ENCODE peak calls at places on chromosomes 1 and 21, in five cellular contexts. U is A549, A is K562, M is HepG2, F is GM12878. S is an unnamed sample.

GRCh38 chr1:32647308-32648134 is 2.8 kb downstream of the ZBTB8OS start:
- DNase-seq in U (no peak), F (no peak), A (no peak), M (no peak), S (no peak)

GRCh38 chr21:44918581-44919033 is 2.1 kb downstream of the ITGB2 start:
- DNase-seq in M (no peak), U (no peak), F (no peak), A (no peak), S (no peak)

GRCh38 chr1:8170059-8170835 is 144.1 kb upstream of the ERRFI1 start:
- DNase-seq in F (no peak), M (peak), A (no peak), U (no peak), S (no peak)

GRCh38 chr1:56025942-56026341 is 553.4 kb downstream of the PLPP3 start:
- DNase-seq in M (peak), F (no peak), A (no peak), U (no peak), S (no peak)

GRCh38 chr1:212814548-212814947 is 22.9 kb downstream of the TATDN3 start:
- DNase-seq in F (no peak), U (no peak), A (no peak), M (no peak), S (no peak)

GRCh38 chr1:41419584-41420295 is 58.5 kb downstream of the FOXO6 start:
- DNase-seq in A (no peak), M (no peak), U (no peak), F (no peak), S (no peak)

GRCh38 chr1:43936470-43937151 is 3.0 kb downstream of the ARTN start:
- DNase-seq in U (no peak), A (no peak), F (no peak), M (peak), S (no peak)

GRCh38 chr21:26614251-26614650 is 41.2 kb upstream of the CYYR1 start:
- DNase-seq in A (no peak), U (no peak), M (no peak), F (no peak), S (no peak)

GRCh38 chr1:47991187-47991586 is 6.0 kb downstream of the TRABD2B start:
- DNase-seq in A (no peak), M (no peak), F (no peak), U (no peak), S (peak)

GRCh38 chr1:15843826-15844572 is 3.5 kb upstream of the SPEN start:
- DNase-seq in F (no peak), M (no peak), A (no peak), U (no peak), S (no peak)

GRCh38 chr21:35511298-35512162 is 462.4 kb upstream of the RUNX1 start:
- DNase-seq in A (no peak), M (no peak), F (no peak), U (no peak), S (no peak)

GRCh38 chr1:107782192-107782845 is 182.7 kb downstream of the VAV3 start:
- DNase-seq in A (peak), F (no peak), M (peak), U (peak), S (peak)

GRCh38 chr1:212749924-212750535 is 41.5 kb downstream of the NSL1 start:
- DNase-seq in M (peak), A (peak), F (peak), U (peak), S (peak)

GRCh38 chr1:173084292-173084691 is 33.6 kb upstream of the TNFSF18 start:
- DNase-seq in F (no peak), M (no peak), A (no peak), U (no peak), S (no peak)

GRCh38 chr21:31559368-31560119 is 99.9 kb upstream of the SOD1 start:
- DNase-seq in M (no peak), A (no peak), U (peak), F (peak), S (peak)

GRCh38 chr1:201874672-201875071 is 14.0 kb upstream of the SHISA4 start:
- DNase-seq in M (no peak), U (no peak), F (no peak), A (no peak), S (no peak)

GRCh38 chr1:145720556-145720877 is 1.2 kb downstream of the CD160 start:
- DNase-seq in U (no peak), A (no peak), F (no peak), M (no peak), S (peak)

GRCh38 chr21:35136106-35136505 is 87.0 kb upstream of the RUNX1 start:
- DNase-seq in U (no peak), M (no peak), A (no peak), F (no peak), S (no peak)

GRCh38 chr1:204191481-204191880 is 4.8 kb downstream of the KISS1 start:
- DNase-seq in F (no peak), U (no peak), M (no peak), A (no peak), S (no peak)

GRCh38 chr1:186244825-186245224 is 130.2 kb downstream of the TPR start:
- DNase-seq in U (no peak), A (no peak), M (peak), F (no peak), S (no peak)

GRCh38 chr21:30257773-30258172 is 25.0 kb downstream of the KRTAP24-1 start:
- DNase-seq in F (no peak), M (no peak), A (peak), U (no peak), S (no peak)

GRCh38 chr1:117216718-117217117 is 6.0 kb upstream of the VTCN1 start:
- DNase-seq in A (no peak), U (no peak), F (no peak), M (no peak), S (no peak)

GRCh38 chr1:41485605-41486004 is 1.1 kb upstream of the EDN2 start:
- DNase-seq in F (no peak), A (peak), M (no peak), U (peak), S (no peak)

GRCh38 chr1:17630048-17630830 is 90.7 kb downstream of the ARHGEF10L start:
- DNase-seq in A (no peak), M (no peak), U (no peak), F (no peak), S (no peak)

GRCh38 chr1:21050031-21050430 is 126.7 kb downstream of the EIF4G3 start:
- DNase-seq in F (no peak), U (no peak), A (no peak), M (no peak), S (no peak)

GRCh38 chr1:109635862-109636200 is 16.2 kb downstream of the AMPD2 start:
- DNase-seq in M (no peak), F (no peak), U (no peak), A (no peak), S (no peak)

GRCh38 chr1:77509898-77510297 is 172.6 kb downstream of the ZZZ3 start:
- DNase-seq in A (no peak), M (no peak), U (no peak), F (no peak), S (no peak)

GRCh38 chr1:204110894-204111633 is 38.1 kb downstream of the SOX13 start:
- DNase-seq in A (no peak), F (no peak), U (no peak), M (no peak), S (no peak)

GRCh38 chr1:153202006-153202405 is 1.2 kb upstream of the LELP1 start:
- DNase-seq in A (no peak), F (no peak), U (no peak), M (no peak), S (no peak)

GRCh38 chr1:219317762-219318353 is 144.2 kb downstream of the LYPLAL1 start:
- DNase-seq in A (peak), U (no peak), F (no peak), M (peak), S (no peak)

GRCh38 chr1:243525085-243525487 is 269.2 kb downstream of the SDCCAG8 start:
- DNase-seq in A (no peak), M (peak), U (peak), F (no peak), S (no peak)

GRCh38 chr1:76291186-76291585 is 216.6 kb downstream of the ST6GALNAC3 start:
- DNase-seq in F (no peak), U (no peak), A (no peak), M (no peak), S (no peak)

GRCh38 chr1:7561331-7561921 is 209.7 kb upstream of the VAMP3 start:
- DNase-seq in A (peak), M (no peak), F (no peak), U (no peak), S (no peak)

GRCh38 chr21:15552914-15553491 is 176.8 kb upstream of the USP25 start:
- DNase-seq in A (no peak), U (peak), M (peak), F (no peak), S (no peak)

GRCh38 chr21:42207426-42207825 is 11.5 kb upstream of the ABCG1 start:
- DNase-seq in A (no peak), M (no peak), U (no peak), F (no peak), S (no peak)

GRCh38 chr1:230322421-230322756 is 103.7 kb downstream of the PGBD5 start:
- DNase-seq in U (no peak), F (no peak), M (no peak), A (no peak), S (no peak)

GRCh38 chr1:197268012-197268411 is at the start of gene CRB1:
- DNase-seq in U (no peak), M (no peak), A (no peak), F (no peak), S (no peak)

DNA sequence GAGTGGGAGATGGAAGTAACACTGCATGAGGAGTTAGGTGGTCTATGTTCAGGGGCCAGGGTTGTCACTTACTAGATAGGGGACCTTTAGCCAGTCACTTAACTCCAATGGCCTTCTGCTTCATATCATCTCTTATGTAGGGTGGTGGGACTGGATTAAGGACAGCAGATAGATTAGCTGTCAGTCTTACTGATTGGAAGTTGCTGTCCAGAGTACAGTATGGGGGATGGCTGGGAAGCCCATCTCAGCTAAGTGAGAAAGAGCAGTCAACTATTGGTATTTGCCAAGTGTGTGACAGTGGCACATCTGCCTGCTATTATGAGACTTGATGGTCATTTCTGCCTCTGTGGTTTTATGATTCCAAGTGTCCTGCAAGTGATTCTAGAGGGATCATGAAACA is 130.9 kb downstream of the FGGY start:
- DNase-seq in F (no peak), A (no peak), U (no peak), M (no peak), S (no peak)
- TF ChIP-seq CEBPB in F (no peak), A (no peak), U (no peak), M (no peak), S (no peak)

DNA sequence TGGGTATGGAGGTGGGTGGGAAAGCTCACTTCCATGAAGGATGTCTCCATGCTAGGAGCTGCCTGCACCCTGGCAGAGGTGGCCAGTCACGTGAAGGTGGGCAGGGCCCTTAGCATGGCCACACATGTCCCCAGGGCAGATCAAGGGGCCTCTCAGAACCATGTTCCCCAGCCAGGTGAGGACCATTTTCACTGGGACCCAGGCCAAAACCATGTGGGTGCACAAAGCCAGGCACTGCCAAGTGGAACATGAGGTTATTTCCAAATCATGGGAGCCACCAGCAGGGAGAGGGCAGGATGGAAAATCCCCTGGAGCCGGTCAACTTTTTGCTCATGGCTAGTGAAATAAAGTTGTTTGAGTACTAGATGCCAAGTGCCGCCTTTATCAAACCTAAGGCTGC is 9.7 kb downstream of the ZNF692 start:
- DNase-seq in M (no peak), F (no peak), A (no peak), U (no peak), S (no peak)
- TF ChIP-seq REST in M (no peak), F (no peak), A (no peak), U (no peak), S (no peak)

DNA sequence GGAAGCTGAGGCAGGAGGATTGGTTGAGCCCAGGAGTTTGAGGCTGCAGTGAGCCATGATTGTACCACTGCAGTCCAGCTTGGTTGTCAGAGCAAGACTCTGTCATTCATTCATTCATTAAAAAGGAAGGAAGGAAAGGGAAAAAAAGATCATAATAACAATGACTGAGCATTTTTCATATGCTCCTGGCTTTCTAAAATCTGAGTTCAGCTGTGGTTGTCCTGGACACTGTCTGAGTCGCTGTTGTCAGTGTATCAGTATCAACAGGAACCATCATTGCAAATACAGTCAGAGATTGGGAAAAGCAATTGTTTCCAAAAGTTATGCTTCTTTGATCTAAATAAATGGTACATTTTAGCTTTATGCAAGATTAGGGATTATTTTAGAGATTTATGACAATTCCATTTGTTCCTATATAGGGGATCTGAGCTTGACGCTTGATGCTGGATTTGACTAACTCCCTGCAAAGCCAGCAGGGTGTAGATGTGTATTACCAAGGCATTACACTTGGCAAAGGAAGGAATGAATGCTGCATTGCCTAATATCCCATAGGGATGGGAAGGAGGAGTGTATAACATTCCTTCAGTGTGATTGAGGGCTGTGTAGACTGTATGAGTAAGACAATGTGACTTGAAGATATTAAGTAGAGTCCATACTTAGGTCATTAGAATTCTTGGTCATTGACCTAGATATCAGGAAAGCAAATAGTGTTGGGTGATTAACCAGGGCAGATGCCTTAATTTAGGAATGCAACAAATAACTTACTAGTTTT is 100.2 kb downstream of the DISP1 start:
- DNase-seq in U (no peak), A (no peak), F (no peak), M (no peak), S (no peak)
- TF ChIP-seq CEBPB in U (peak), A (no peak), F (no peak), M (no peak), S (no peak)

GRCh38 chr1:246966502-246966901 is 34.8 kb upstream of the AHCTF1 start:
- DNase-seq in A (no peak), U (no peak), F (no peak), M (no peak), S (no peak)

GRCh38 chr1:246959944-246960693 is 28.4 kb upstream of the AHCTF1 start:
- DNase-seq in U (no peak), F (peak), M (no peak), A (peak), S (no peak)

GRCh38 chr1:246961939-246962373 is 30.2 kb upstream of the AHCTF1 start:
- DNase-seq in M (no peak), A (no peak), F (no peak), U (no peak), S (no peak)
- TF ChIP-seq REST in M (no peak), A (no peak), F (no peak), U (no peak), S (no peak)

GRCh38 chr1:113147073-113147625 is 74.2 kb downstream of the LRIG2 start:
- DNase-seq in M (no peak), F (no peak), U (no peak), A (no peak), S (no peak)

GRCh38 chr1:113141650-113142473 is 68.9 kb downstream of the LRIG2 start:
- DNase-seq in F (no peak), M (no peak), U (no peak), A (peak), S (no peak)

GRCh38 chr1:113147826-113148225 is 74.8 kb downstream of the LRIG2 start:
- DNase-seq in U (no peak), M (no peak), A (no peak), F (no peak), S (no peak)

GRCh38 chr1:113142791-113143190 is 69.8 kb downstream of the LRIG2 start:
- DNase-seq in M (no peak), A (no peak), F (no peak), U (no peak), S (no peak)

DNA sequence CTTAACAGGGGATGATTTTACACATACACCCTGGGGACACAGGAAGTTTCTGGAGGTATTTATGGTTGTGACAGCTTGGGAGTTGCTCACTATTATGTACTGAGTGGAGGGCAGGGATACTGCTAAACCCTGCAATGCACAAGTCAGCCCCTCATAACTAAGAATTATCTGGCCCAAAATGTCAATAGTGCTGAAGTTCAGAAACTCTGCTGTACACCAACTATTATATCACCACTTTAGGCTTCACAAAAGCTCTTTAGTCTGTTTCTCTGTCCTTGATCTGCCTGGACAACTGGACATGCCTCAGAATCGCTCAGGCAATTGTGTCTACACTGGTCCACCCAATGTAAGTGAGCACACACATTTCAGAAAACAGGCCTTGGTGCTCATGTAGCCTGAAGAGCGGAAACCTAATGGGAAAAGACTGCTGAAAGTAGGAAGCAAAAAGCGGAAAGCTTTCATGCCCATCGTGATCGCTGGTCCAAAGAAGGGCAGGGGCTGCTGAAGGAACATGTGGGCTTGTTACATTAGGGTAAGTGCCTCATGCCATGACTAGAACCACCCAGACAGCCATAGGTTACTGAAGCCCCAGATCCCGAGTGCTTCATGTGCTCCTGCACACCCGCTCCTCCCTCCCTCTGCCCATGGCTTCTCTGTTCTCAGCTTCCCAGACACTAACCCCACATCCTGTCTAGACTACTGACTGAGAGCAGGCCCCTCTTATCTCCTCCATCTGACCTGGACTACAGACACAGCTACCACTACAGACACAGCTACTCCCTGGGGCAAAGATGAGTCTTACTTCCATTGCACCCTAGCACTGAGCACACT is 73.5 kb downstream of the LRIG2 start:
- DNase-seq in F (no peak), M (peak), U (no peak), A (peak), S (no peak)
- TF ChIP-seq CEBPB in F (no peak), M (no peak), U (no peak), A (no peak), S (no peak)

S was measured in HCT116.